ENCODE peak calls at places on chromosomes 1 and 21, in four cellular contexts. Y is ovary, W is Peyer's patch, C is adrenal gland. N is an unnamed sample.
A peak's percentile ranks its signal among the peaks of the same experiment; 100 is the strongest.

GRCh38 chr1:201357211-201357610 is 20.3 kb downstream of the TNNT2 start:
- DNase-seq in Y (no peak), W (no peak), C (no peak), N (no peak)

GRCh38 chr1:25148673-25149300 is 83.5 kb downstream of the SYF2 start:
- DNase-seq in W (no peak), Y (no peak), C (no peak), N (no peak)

GRCh38 chr1:67987046-67987799 is 63.2 kb downstream of the DIRAS3 start:
- DNase-seq in C (peak; percentile 17), Y (no peak), W (no peak), N (no peak)

GRCh38 chr21:38223893-38224540 is 32.8 kb upstream of the KCNJ15 start:
- DNase-seq in C (no peak), Y (no peak), W (no peak), N (no peak)

GRCh38 chr1:147089457-147089856 is 82.8 kb downstream of the PRKAB2 start:
- DNase-seq in C (no peak), W (no peak), Y (no peak), N (no peak)

GRCh38 chr1:12170263-12170671 is 3.5 kb downstream of the TNFRSF1B start:
- DNase-seq in Y (no peak), C (no peak), W (peak; percentile 76), N (no peak)

GRCh38 chr21:46066843-46067331 is 31.0 kb upstream of the COL6A2 start:
- DNase-seq in Y (peak; percentile 76), C (no peak), W (peak; percentile 52), N (peak; percentile 41)

GRCh38 chr1:202821467-202821866 is 10.7 kb downstream of the PCAT6 start:
- DNase-seq in W (no peak), Y (no peak), C (no peak), N (no peak)

GRCh38 chr1:223710179-223711133 is 1.9 kb upstream of the CAPN2 start:
- DNase-seq in Y (no peak), C (no peak), W (no peak), N (no peak)

GRCh38 chr1:228766788-228767187 is 31.5 kb downstream of the RHOU start:
- DNase-seq in Y (no peak), W (no peak), C (no peak), N (no peak)

GRCh38 chr21:37061926-37062591 is 10.8 kb downstream of the PIGP start:
- DNase-seq in C (no peak), Y (no peak), W (no peak), N (no peak)

GRCh38 chr21:15794277-15794912 is 64.6 kb downstream of the USP25 start:
- DNase-seq in W (no peak), C (no peak), Y (no peak), N (no peak)

GRCh38 chr1:59173721-59174120 is 123.2 kb upstream of the FGGY start:
- DNase-seq in Y (no peak), W (no peak), C (no peak), N (no peak)

GRCh38 chr1:47524272-47524671 is 86.4 kb downstream of the FOXD2 start:
- DNase-seq in Y (no peak), W (no peak), C (no peak), N (no peak)

GRCh38 chr1:84847253-84848247 is 45.5 kb downstream of the LPAR3 start:
- DNase-seq in C (peak; percentile 20), W (no peak), Y (peak; percentile 49), N (peak; percentile 92)

GRCh38 chr1:201676061-201676644 is 137.2 kb downstream of the NAV1 start:
- DNase-seq in W (no peak), C (peak; percentile 75), Y (peak; percentile 30), N (peak; percentile 75)

GRCh38 chr1:46508760-46509159 is 19.1 kb downstream of the DMBX1 start:
- DNase-seq in Y (no peak), C (no peak), W (no peak), N (no peak)

GRCh38 chr21:39048574-39048973 is 134.7 kb downstream of the PSMG1 start:
- DNase-seq in C (no peak), W (no peak), Y (no peak), N (no peak)

GRCh38 chr1:231214918-231215675 is 25.9 kb upstream of the GNPAT start:
- DNase-seq in W (peak; percentile 20), C (no peak), Y (no peak), N (no peak)

GRCh38 chr21:43188712-43189151 is 19.9 kb downstream of the CRYAA start:
- DNase-seq in Y (no peak), W (no peak), C (peak; percentile 45), N (peak; percentile 73)

GRCh38 chr1:12539705-12540579 is 78.1 kb downstream of the DHRS3 start:
- DNase-seq in W (peak; percentile 59), C (peak; percentile 72), Y (peak; percentile 88), N (no peak)

GRCh38 chr1:1775364-1776226 is 2.7 kb downstream of the NADK start:
- DNase-seq in C (no peak), Y (no peak), W (no peak), N (no peak)

GRCh38 chr1:246295340-246295739 is 211.7 kb downstream of the SMYD3 start:
- DNase-seq in Y (no peak), W (no peak), C (no peak), N (no peak)

GRCh38 chr1:38818706-38819439 is 40.7 kb downstream of the RRAGC start:
- DNase-seq in W (no peak), C (no peak), Y (no peak), N (no peak)

GRCh38 chr1:32063261-32063681 is 9.5 kb upstream of the TMEM39B start:
- DNase-seq in Y (no peak), W (no peak), C (no peak), N (no peak)

GRCh38 chr1:31588751-31589515 is 12.6 kb downstream of the TINAGL1 start:
- DNase-seq in Y (no peak), W (peak; percentile 73), C (peak; percentile 67), N (peak; percentile 42)

GRCh38 chr1:21818661-21819060 is 6.6 kb downstream of the LDLRAD2 start:
- DNase-seq in Y (no peak), W (peak; percentile 78), C (peak; percentile 69), N (peak; percentile 37)

GRCh38 chr1:182142621-182143020 is 81.1 kb upstream of the ZNF648 start:
- DNase-seq in W (no peak), Y (no peak), C (no peak), N (no peak)

GRCh38 chr1:114377356-114377755 is 133.6 kb downstream of the TRIM33 start:
- DNase-seq in W (no peak), Y (no peak), C (no peak), N (no peak)

GRCh38 chr1:19096036-19096833 is 113.8 kb downstream of the UBR4 start:
- DNase-seq in C (peak; percentile 48), Y (no peak), W (no peak), N (no peak)

GRCh38 chr21:35478096-35479080 is 429.3 kb upstream of the RUNX1 start:
- DNase-seq in C (no peak), Y (peak; percentile 54), W (no peak), N (no peak)

GRCh38 chr1:210647406-210648333 is 319.0 kb downstream of the HHAT start:
- DNase-seq in W (no peak), Y (no peak), C (no peak), N (no peak)

GRCh38 chr1:88661951-88662664 is 22.0 kb upstream of the PKN2 start:
- DNase-seq in Y (no peak), C (no peak), W (no peak), N (no peak)

GRCh38 chr1:174534789-174535188 is 87.0 kb downstream of the GPR52 start:
- DNase-seq in Y (no peak), W (no peak), C (no peak), N (no peak)

DNA sequence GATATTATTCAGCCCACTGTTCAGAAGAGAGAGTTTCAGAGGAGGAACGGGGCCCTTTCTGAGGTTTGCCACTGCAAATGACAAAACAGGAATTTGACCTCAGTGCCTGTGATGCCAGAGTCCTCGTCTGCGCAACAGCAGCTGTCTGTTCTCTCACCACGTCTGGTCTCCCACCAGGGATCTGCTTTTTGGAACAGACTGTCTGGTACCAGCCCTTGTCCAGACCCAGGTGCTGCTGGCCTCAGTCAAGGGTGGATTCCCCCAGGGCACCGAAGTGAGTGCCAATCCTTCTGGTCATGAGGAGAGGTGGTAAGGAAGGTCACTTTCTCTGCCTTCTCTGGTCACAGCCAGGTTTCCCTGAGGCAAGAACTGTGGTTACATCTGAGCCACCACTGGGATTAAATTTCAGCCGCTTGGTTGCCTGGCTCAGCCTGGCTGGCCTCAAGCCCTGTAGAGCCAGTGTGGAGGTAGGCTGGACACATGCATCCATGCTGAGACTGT is 2.3 kb upstream of the BCAN start:
- DNase-seq in C (no peak), W (no peak), Y (no peak), N (no peak)
- TF ChIP-seq POLR2A in C (no peak), W (no peak), Y (no peak), N (no peak)

DNA sequence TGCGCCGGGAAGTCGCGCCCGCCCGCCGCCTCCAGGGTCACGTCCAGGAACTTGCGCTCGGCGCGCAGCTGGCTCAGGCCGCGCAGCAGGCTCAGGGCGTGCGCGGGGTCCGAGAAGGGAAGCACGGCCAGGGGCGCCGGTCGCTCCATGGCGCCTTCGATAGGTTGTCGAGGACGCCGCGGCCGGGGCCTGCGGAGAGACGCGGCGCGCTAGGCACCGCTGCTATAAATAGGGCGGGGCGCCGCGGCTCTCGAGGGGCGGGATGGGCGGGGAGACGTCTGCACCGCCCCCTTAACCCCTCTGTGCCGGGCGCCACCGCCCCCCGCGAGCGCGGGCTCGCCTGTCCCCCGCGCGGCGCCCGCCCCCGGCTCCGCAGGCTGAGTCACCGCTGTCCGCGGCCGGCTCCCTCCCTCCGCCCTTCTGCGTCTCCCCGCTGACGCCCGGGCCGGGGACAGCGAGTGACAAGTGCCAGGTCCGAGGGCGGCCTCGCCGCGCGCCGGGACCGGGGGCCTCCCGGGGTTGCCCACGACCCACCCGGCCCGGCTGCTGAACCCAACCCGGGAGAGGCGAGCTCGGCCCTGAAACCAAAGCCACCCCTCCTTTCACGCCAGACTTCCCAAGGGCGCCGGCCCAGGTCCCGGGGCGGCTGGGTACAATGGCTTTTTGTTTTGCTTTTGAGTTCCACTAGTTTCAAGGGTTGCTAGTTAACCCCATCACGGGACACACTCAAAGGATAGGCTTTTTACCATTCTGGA is at the start of gene KLHL21:
- DNase-seq in W (peak; percentile 93), Y (peak; percentile 93), C (peak; percentile 93), N (peak; percentile 89)
- TF ChIP-seq CTCF in W (no peak), Y (no peak), C (no peak), N (no peak)

DNA sequence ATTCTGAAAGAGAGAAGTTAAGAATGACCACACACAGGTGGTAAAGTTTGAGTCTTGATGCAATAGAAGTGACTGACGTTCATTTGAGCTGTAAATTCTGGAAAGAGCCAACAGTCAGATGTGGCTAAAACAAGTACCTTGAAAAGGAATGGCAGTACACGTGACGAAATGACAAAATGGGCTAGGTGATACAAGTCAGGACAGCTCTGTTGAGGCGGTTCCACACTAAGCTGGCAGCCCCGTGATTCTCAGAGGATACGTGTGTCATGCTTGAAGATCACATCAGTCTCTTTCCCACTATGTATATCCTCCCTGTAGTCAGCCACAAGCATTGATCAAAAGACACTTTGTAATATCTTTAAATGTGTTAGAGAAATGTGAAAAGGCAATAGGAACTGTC is 881.3 kb upstream of the ADGRL2 start:
- DNase-seq in W (no peak), C (no peak), Y (no peak), N (no peak)
- H3K9me3 ChIP-seq in W (no peaks in the 10 kb centered on the region), C (no peaks in the 10 kb centered on the region), Y (no peaks in the 10 kb centered on the region), N (no peaks in the 10 kb centered on the region)

GRCh38 chr1:118243269-118243668 is 58.2 kb upstream of the SPAG17 start:
- DNase-seq in Y (no peak), C (no peak), W (no peak), N (no peak)
- TF ChIP-seq POLR2A in Y (no peak), C (no peak), W (no peak), N (no peak)

GRCh38 chr1:40182956-40183710 is 21.9 kb downstream of the RLF start:
- DNase-seq in Y (no peak), C (no peak), W (no peak), N (no peak)
- TF ChIP-seq CTCF in Y (no peak), C (peak; percentile 27), W (peak; percentile 9), N (no peak)